ENCODE peak calls at places on chromosomes 7 and 10, in six cellular contexts. F, W, K, M, E and X are unnamed samples.

GRCh38 chr7:76507723-76508406 is 2.5 kb upstream of the UPK3B start:
- DNase-seq in F (no peak), W (no peak), K (no peak), M (no peak), E (no peak), X (no peak)

GRCh38 chr7:3156508-3156907 is 112.8 kb upstream of the CARD11 start:
- DNase-seq in F (no peak), W (no peak), K (no peak), M (no peak), E (no peak), X (no peak)

GRCh38 chr10:125605167-125605566 is 77.8 kb downstream of the TEX36 start:
- DNase-seq in F (no peak), W (no peak), K (no peak), M (peak; percentile 54), E (no peak), X (no peak)

GRCh38 chr10:68332259-68333057 is at the start of gene PBLD:
- DNase-seq in F (peak; percentile 83), W (peak; percentile 64), K (peak; percentile 89), M (peak; percentile 77), E (peak; percentile 38), X (peak; percentile 72)

GRCh38 chr7:39002755-39003154 is 25.0 kb downstream of the POU6F2 start:
- DNase-seq in F (no peak), W (no peak), K (no peak), M (no peak), E (no peak), X (no peak)

GRCh38 chr7:47902013-47902412 is 46.3 kb downstream of the PKD1L1 start:
- DNase-seq in F (no peak), W (no peak), K (no peak), M (no peak), E (no peak), X (no peak)

GRCh38 chr10:103510046-103510685 is 16.7 kb downstream of the NEURL1 start:
- DNase-seq in F (no peak), W (no peak), K (no peak), M (no peak), E (no peak), X (no peak)

GRCh38 chr10:130044067-130045061 is 66.3 kb downstream of the C10orf143 start:
- DNase-seq in F (peak; percentile 13), W (no peak), K (peak; percentile 19), M (no peak), E (no peak), X (no peak)

GRCh38 chr7:151877911-151878835 is 1.3 kb upstream of the PRKAG2 start:
- DNase-seq in F (peak; percentile 48), W (no peak), K (no peak), M (no peak), E (no peak), X (no peak)

DNA sequence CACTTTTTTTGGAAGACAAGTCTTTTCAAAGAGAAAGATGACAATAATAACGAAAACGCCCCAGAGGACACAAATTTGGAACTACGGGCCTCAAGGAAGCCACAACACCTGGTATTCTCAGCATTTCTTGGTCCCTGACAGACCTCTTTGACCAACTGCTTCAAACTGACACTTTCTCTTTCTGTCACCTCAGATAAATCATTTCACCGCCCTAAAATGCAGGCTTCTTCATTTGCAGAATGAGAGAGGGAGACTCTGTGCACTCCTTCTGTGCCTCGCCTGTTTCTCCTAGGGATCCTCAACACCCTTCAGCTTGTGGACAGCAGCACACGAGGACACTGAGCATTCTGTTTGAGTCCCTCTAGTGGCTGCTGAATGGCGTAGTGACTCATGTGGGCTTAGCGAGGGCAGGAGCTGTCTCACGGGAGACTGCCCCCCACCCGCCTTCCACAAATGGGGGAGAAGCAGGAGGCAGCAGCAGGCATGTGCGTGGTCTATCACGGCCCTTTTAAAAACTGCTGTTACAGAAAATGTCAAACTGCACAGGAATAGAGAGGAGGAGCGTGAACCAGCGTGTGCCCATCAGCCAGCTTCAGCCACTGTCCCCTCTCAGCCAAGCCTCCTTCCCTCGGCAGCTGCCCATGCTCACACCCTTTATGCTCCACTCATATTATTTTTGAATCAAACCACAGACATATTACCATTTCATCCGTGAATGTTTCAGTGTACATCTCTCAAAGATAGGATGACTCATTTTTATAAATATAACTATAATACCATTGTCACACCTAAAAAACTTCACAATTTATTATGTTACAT is 41.4 kb downstream of the GSDME start:
- DNase-seq in F (no peak), W (no peak), K (no peak), M (peak; percentile 56), E (no peak), X (no peak)
- H3K4me1 ChIP-seq in F (no peaks in the 10 kb centered on the region), W (peaks cover 11% of the 10 kb centered on the region), K (no peaks in the 10 kb centered on the region), M (peaks cover 3% of the 10 kb centered on the region), E (no peaks in the 10 kb centered on the region), X (peaks cover 6% of the 10 kb centered on the region)

GRCh38 chr7:87171282-87171934 is 19.2 kb downstream of the DMTF1 start:
- DNase-seq in F (no peak), W (no peak), K (no peak), M (no peak), E (no peak), X (no peak)
- H3K36me3 ChIP-seq in F (peaks cover 13% of the 10 kb centered on the region), W (peaks cover 100% of the 10 kb centered on the region), K (peaks cover 2% of the 10 kb centered on the region), M (peaks cover 19% of the 10 kb centered on the region), E (no peaks in the 10 kb centered on the region), X (peaks cover 97% of the 10 kb centered on the region)

GRCh38 chr7:138866353-138866752 is 68.4 kb upstream of the ATP6V0A4 start:
- DNase-seq in F (no peak), W (no peak), K (no peak), M (no peak), E (no peak), X (no peak)

GRCh38 chr7:138864667-138865066 is 66.7 kb upstream of the ATP6V0A4 start:
- DNase-seq in F (no peak), W (no peak), K (no peak), M (peak; percentile 85), E (no peak), X (no peak)

GRCh38 chr7:138863931-138864330 is 65.9 kb upstream of the ATP6V0A4 start:
- DNase-seq in F (no peak), W (no peak), K (no peak), M (no peak), E (no peak), X (no peak)

GRCh38 chr7:138867744-138868143 is 69.7 kb upstream of the ATP6V0A4 start:
- DNase-seq in F (no peak), W (no peak), K (no peak), M (no peak), E (no peak), X (no peak)

DNA sequence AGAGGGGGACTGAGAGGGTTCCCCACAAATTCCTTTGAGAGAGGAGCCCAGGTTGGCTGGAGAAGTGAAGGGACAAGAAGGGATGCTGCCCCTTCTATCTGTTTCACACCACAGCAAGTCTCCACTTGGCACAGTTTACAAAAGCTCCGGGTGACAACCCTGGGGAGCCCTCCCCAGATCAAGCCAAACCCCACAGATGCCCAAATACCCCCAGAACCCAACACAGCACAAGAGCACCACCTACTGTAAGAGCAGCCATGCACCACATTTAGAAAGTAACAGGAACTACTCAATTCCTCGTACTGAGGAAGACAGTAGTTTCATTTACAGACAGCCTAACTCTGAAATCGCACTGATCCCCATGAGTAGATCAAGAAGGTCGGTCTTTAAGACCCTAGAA is 67.8 kb upstream of the ATP6V0A4 start:
- DNase-seq in F (no peak), W (no peak), K (no peak), M (no peak), E (no peak), X (no peak)
- TF ChIP-seq CTCF in F (no peak), W (no peak), K (no peak), M (peak; percentile 36), E (no peak), X (no peak)

DNA sequence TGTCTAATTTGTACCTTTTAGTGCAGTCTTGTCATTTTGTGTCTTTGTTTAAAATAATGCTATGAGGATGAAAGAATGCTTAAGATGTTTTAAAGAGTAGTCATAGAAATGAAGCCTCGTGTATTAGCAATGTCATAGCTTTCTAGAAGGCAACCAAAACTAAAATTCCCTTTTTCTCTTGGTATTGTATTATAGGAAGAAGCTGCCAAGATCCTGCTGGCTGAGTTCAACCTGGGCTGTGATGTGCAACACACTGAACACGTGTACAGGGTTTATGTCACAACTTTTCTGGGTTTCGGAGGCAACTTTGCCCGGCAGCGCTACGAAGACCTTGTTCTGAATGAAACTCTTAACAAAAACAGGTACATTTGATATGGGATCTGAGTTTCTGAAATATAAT is 36.2 kb downstream of the COX15 start:
- DNase-seq in F (no peak), W (no peak), K (no peak), M (peak; percentile 60), E (no peak), X (no peak)
- H3K4me1 ChIP-seq in F (no peaks in the 10 kb centered on the region), W (no peaks in the 10 kb centered on the region), K (peaks cover 8% of the 10 kb centered on the region), M (peaks cover 7% of the 10 kb centered on the region), E (no peaks in the 10 kb centered on the region), X (no peaks in the 10 kb centered on the region)